ENCODE peak calls at places on chromosomes 12 and 14, in five cellular contexts. J is T-helper 17 cell, A is fibroblast of pulmonary artery, D is AG08395, L is left ventricle myocardium superior. B is an unnamed sample.
A peak's percentile ranks its signal among the peaks of the same experiment; 100 is the strongest.

GRCh38 chr14:72610096-72610830 is 283.6 kb downstream of the DPF3 start:
- DNase-seq in A (no peak), D (no peak), L (no peak), J (no peak), B (no peak)

GRCh38 chr12:98997-99396 is 32.4 kb downstream of the IQSEC3 start:
- DNase-seq in D (no peak), J (no peak), L (no peak), A (no peak), B (no peak)

GRCh38 chr14:68695871-68696665 is 96.8 kb downstream of the ZFP36L1 start:
- DNase-seq in L (no peak), D (peak; percentile 52), J (no peak), A (no peak), B (no peak)

GRCh38 chr12:23174917-23175316 is 549.9 kb downstream of the ETNK1 start:
- DNase-seq in J (no peak), D (no peak), A (no peak), L (no peak), B (no peak)

GRCh38 chr14:76715102-76715926 is 46.0 kb upstream of the VASH1 start:
- DNase-seq in J (no peak), L (no peak), A (peak; percentile 51), D (no peak), B (no peak)

GRCh38 chr12:121582583-121583333 is 1.9 kb upstream of the KDM2B start:
- DNase-seq in L (no peak), D (no peak), J (no peak), A (peak; percentile 45), B (peak; percentile 3)

GRCh38 chr14:50846171-50846880 is 15.4 kb upstream of the NIN start:
- DNase-seq in D (peak; percentile 89), A (peak; percentile 72), J (no peak), L (no peak), B (no peak)

GRCh38 chr14:24911324-24912095 is 138.4 kb downstream of the STXBP6 start:
- DNase-seq in J (no peak), A (peak; percentile 91), D (peak; percentile 81), L (no peak), B (no peak)

GRCh38 chr12:127722651-127723050 is 544.3 kb upstream of the TMEM132C start:
- DNase-seq in L (no peak), D (no peak), A (no peak), J (no peak), B (no peak)

GRCh38 chr12:52052471-52053186 is 1.4 kb downstream of the NR4A1 start:
- DNase-seq in A (peak; percentile 65), L (no peak), J (no peak), D (no peak), B (no peak)

GRCh38 chr14:70995671-70996070 is 88.4 kb downstream of the PCNX1 start:
- DNase-seq in L (no peak), A (no peak), D (no peak), J (no peak), B (no peak)

GRCh38 chr14:98578204-98578603 is 693.8 kb downstream of the BCL11B start:
- DNase-seq in D (peak; percentile 20), A (no peak), L (no peak), J (no peak), B (no peak)

GRCh38 chr12:133058203-133059125 is 21.2 kb downstream of the ZNF84 start:
- DNase-seq in D (no peak), L (no peak), J (no peak), A (peak; percentile 13), B (no peak)

GRCh38 chr12:121388421-121388981 is 11.4 kb upstream of the RNF34 start:
- DNase-seq in L (no peak), J (no peak), D (peak; percentile 79), A (peak; percentile 73), B (no peak)

GRCh38 chr14:49526101-49526500 is 60.1 kb downstream of the RPS29 start:
- DNase-seq in J (no peak), D (no peak), L (no peak), A (no peak), B (no peak)

GRCh38 chr12:70831538-70831937 is 89.0 kb downstream of the PTPRR start:
- DNase-seq in L (no peak), A (peak; percentile 14), D (no peak), J (no peak), B (no peak)

GRCh38 chr12:17778242-17778641 is 311.8 kb downstream of the RERGL start:
- DNase-seq in A (no peak), J (no peak), L (no peak), D (no peak), B (no peak)

GRCh38 chr14:45199246-45199645 is 53.8 kb downstream of the MIS18BP1 start:
- DNase-seq in A (peak; percentile 51), J (no peak), D (peak; percentile 12), L (no peak), B (no peak)

GRCh38 chr12:101698782-101699347 is 1.4 kb downstream of the CHPT1 start:
- DNase-seq in J (no peak), A (peak; percentile 20), D (peak; percentile 7), L (no peak), B (no peak)

GRCh38 chr12:117105902-117106301 is 6.7 kb upstream of the TESC start:
- DNase-seq in J (no peak), L (no peak), D (no peak), A (no peak), B (no peak)

GRCh38 chr12:32197421-32197820 is 90.8 kb downstream of the BICD1 start:
- DNase-seq in A (no peak), D (no peak), L (no peak), J (no peak), B (no peak)

GRCh38 chr12:68539615-68539952 is 71.1 kb upstream of the RAP1B start:
- DNase-seq in J (no peak), L (no peak), A (no peak), D (no peak), B (no peak)

GRCh38 chr14:72630374-72630773 is 263.5 kb downstream of the DPF3 start:
- DNase-seq in A (no peak), L (no peak), J (no peak), D (no peak), B (no peak)